ENCODE peak calls at places on chromosome 13, in seven cellular contexts. O, B, X, Z, H, Y and L are unnamed samples.

GRCh38 chr13:108283110-108283509 is 13.6 kb downstream of the TNFSF13B start:
- DNase-seq in Z (no peak), X (no peak), B (no peak), H (no peak), O (no peak), Y (no peak), L (no peak)

GRCh38 chr13:77417897-77418296 is 91.0 kb upstream of the MYCBP2 start:
- DNase-seq in Z (no peak), Y (no peak), O (no peak), B (no peak), H (no peak), X (no peak), L (no peak)

GRCh38 chr13:113446488-113446854 is 6.8 kb downstream of the ADPRHL1 start:
- DNase-seq in Z (no peak), H (no peak), O (no peak), X (no peak), B (no peak), Y (no peak), L (no peak)

GRCh38 chr13:99045396-99045795 is 67.5 kb upstream of the DOCK9 start:
- DNase-seq in Y (no peak), Z (no peak), X (no peak), B (no peak), H (no peak), O (no peak), L (no peak)

GRCh38 chr13:99356216-99357089 is 49.3 kb upstream of the GPR183 start:
- DNase-seq in Z (no peak), O (no peak), B (no peak), H (no peak), Y (no peak), X (no peak), L (no peak)

GRCh38 chr13:40096357-40096911 is 441.0 kb downstream of the COG6 start:
- DNase-seq in Z (no peak), B (no peak), O (no peak), X (no peak), Y (no peak), H (no peak), L (no peak)

GRCh38 chr13:99434258-99434788 is 66.9 kb upstream of the TM9SF2 start:
- DNase-seq in B (no peak), Z (peak), O (no peak), H (no peak), Y (peak), X (no peak), L (peak)

GRCh38 chr13:19984430-19985218 is 26.1 kb downstream of the ZMYM2 start:
- DNase-seq in B (peak), Y (no peak), O (no peak), X (no peak), H (no peak), Z (no peak), L (no peak)

GRCh38 chr13:41465215-41465907 is 8.0 kb downstream of the RGCC start:
- DNase-seq in B (no peak), H (no peak), X (no peak), Z (no peak), Y (peak), O (no peak), L (no peak)

GRCh38 chr13:30985637-30986205 is 53.3 kb downstream of the TEX26 start:
- DNase-seq in Y (no peak), Z (no peak), X (no peak), H (no peak), O (no peak), B (no peak), L (no peak)
- TF ChIP-seq CTCF in Y (no peak), Z (no peak), X (no peak), H (no peak), O (no peak), B (no peak), L (no peak)

DNA sequence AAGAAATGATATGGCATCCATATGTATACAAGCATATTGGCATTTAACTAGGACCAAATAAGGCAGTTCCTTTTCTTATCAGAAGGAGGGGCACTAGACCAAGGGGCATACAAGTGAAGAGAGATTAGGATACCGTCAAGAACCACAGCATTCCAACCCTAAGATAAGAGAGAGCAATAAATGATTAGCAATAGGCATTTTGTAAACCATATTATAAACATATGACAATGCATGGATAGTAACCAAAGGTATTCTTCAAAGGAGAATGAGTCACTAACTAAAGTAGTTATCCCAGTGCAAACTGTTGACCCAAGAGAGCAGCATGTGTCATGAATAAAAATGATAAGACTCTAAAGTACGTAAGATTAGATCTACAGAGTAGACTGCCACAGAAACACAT is 500.9 kb upstream of the HTR2A start:
- DNase-seq in B (no peak), Y (no peak), Z (no peak), X (no peak), H (no peak), O (no peak), L (no peak)
- TF ChIP-seq CTCF in B (no peak), Y (no peak), Z (peak), X (no peak), H (no peak), O (no peak), L (no peak)

DNA sequence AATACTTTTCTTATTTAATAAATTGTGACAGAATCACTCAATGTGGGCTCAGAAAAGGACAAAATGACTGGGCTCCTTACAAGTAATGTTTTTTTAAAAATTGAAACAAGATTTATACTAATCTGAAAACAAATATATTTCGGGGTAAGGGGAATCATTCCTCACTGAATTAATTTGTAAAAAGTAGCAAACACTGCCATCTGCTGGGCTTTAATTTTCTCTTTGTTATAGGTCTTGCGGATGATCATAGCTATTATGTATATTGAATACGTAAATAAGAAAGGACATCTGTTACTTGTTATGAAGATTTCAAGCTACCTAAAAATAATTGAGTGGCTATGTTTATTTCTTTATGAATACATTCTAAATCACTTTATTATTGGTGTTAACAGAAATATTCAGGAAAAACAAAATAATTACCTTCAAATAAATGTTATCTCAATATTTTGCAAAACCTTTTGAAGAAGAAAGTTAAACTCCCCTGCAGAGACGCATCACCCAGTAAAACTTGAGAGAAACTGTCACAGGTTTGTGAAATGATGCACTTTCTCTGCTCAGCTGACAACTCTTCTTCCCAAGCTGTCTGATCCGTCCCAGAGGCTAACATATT is 17.8 kb upstream of the ENOX1 start:
- DNase-seq in H (no peak), B (peak), O (no peak), Z (no peak), X (no peak), Y (no peak), L (peak)
- TF ChIP-seq CTCF in H (peak), B (peak), O (peak), Z (no peak), X (no peak), Y (no peak), L (peak)

DNA sequence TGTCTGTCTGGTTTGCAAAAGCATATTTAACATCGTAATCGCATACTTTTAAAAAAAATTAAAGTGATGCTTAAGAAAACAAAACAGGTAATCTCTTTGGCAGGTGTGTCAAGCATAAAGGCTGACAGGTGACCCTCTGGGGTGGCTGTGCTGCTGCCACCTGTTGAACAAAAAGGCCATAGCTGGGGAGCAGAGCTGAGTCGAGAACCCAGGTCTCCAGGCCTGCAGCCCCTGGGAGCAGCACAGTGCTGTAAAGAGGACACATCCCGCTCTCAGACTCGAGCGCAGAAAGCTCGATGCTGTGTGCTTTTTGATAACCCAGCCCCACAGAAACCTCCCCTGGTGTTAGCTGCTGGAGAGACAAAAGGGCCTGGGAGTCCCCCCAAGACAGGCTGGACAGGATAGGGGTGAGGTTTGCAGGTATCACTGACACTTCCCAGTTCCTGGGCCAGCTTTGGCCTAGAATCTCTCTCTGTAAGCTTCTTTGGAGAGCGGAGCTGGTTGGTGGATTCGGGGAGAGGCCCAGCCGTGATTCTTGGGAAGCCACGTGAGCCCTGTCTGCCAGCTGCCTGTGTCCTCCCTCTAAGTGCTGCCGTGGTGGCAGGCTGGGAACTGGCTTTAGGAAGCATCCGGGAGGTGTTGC is 66.9 kb downstream of the C13orf42 start:
- DNase-seq in O (no peak), X (no peak), H (no peak), Y (no peak), Z (peak), B (no peak), L (peak)
- TF ChIP-seq CTCF in O (no peak), X (no peak), H (no peak), Y (no peak), Z (no peak), B (no peak), L (peak)

GRCh38 chr13:105982219-105982618 is 553.2 kb downstream of the EFNB2 start:
- DNase-seq in Y (no peak), B (peak), X (no peak), Z (peak), H (no peak), O (no peak), L (no peak)
- TF ChIP-seq CTCF in Y (no peak), B (peak), X (no peak), Z (peak), H (no peak), O (no peak), L (no peak)

GRCh38 chr13:29260684-29261083 is 334.8 kb downstream of the SLC7A1 start:
- DNase-seq in X (no peak), O (no peak), H (no peak), Y (no peak), B (peak), Z (no peak), L (no peak)
- TF ChIP-seq CTCF in X (no peak), O (no peak), H (peak), Y (no peak), B (no peak), Z (no peak), L (peak)

GRCh38 chr13:95704510-95704909 is 27.6 kb downstream of the DNAJC3 start:
- DNase-seq in O (no peak), Z (no peak), X (no peak), B (no peak), Y (no peak), H (no peak), L (no peak)
- TF ChIP-seq CTCF in O (no peak), Z (no peak), X (no peak), B (peak), Y (no peak), H (peak), L (peak)

GRCh38 chr13:30666113-30666512 is 48.4 kb downstream of the USPL1 start:
- DNase-seq in O (no peak), H (no peak), Y (no peak), B (peak), X (no peak), Z (no peak), L (peak)

GRCh38 chr13:30667014-30667413 is 49.3 kb downstream of the USPL1 start:
- DNase-seq in B (no peak), X (no peak), Y (no peak), Z (no peak), O (no peak), H (no peak), L (no peak)

GRCh38 chr13:30673669-30674521 is 56.2 kb downstream of the USPL1 start:
- DNase-seq in O (peak), H (peak), Y (peak), Z (peak), B (peak), X (peak), L (peak)

GRCh38 chr13:30668305-30668704 is 50.6 kb downstream of the USPL1 start:
- DNase-seq in O (no peak), H (no peak), B (no peak), Z (no peak), X (no peak), Y (no peak), L (no peak)

DNA sequence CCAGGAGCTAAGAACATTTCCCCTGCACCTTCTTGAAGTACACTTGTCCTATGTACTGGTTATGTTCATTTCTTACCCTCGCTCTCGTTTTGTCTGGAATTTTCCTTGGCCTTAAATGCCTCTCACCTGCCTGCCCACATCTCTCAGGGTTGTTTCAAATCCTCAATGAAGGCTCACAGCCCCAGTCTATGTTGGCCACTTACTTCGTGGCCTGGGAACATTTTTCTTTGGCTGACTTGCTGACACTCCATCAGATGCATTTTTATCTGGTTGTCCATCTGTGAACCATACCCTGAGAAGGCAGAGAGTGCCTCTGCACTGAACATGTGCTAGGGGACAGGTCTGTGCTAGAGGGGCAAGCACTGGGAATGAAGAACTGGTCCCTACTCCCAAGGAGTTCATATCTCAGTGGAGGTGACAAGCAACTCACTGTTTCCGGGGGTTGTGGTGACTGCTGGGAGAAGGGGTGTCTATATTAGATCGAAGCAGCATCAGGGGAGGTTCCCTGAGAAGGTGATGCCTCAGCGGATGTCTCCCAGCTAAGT is 53.6 kb downstream of the USPL1 start:
- DNase-seq in Z (no peak), O (no peak), H (no peak), X (no peak), Y (no peak), B (no peak), L (no peak)
- TF ChIP-seq CTCF in Z (no peak), O (no peak), H (no peak), X (no peak), Y (no peak), B (no peak), L (no peak)

GRCh38 chr13:67258482-67258881 is 28.3 kb upstream of the PCDH9 start:
- DNase-seq in Z (no peak), O (no peak), B (no peak), Y (no peak), X (no peak), H (no peak), L (peak)
- TF ChIP-seq CTCF in Z (no peak), O (no peak), B (no peak), Y (no peak), X (no peak), H (no peak), L (no peak)